ENCODE peak calls at places on chromosomes 16 and 17, in nine cellular contexts. One of them, this sample, is unnamed.

GRCh38 chr16:29926675-29927522 is 873 bp upstream of the KCTD13 start:
- DNase-seq in foreskin fibroblast: peak
- DNase-seq in sigmoid colon: peak
- DNase-seq in CD4-positive, alpha-beta T cell: no peak
- DNase-seq in psoas muscle: no peak
- DNase-seq in epithelial cell of esophagus: peak
- DNase-seq in Peyer's patch: no peak
- DNase-seq in WERI-Rb-1: peak
- DNase-seq in ovary: peak
- DNase-seq in this sample: no peak

GRCh38 chr17:63697341-63698286 is 2.3 kb downstream of the LIMD2 start:
- DNase-seq in foreskin fibroblast: peak
- DNase-seq in sigmoid colon: no peak
- DNase-seq in CD4-positive, alpha-beta T cell: peak
- DNase-seq in psoas muscle: peak
- DNase-seq in epithelial cell of esophagus: peak
- DNase-seq in Peyer's patch: peak
- DNase-seq in WERI-Rb-1: peak
- DNase-seq in ovary: no peak
- DNase-seq in this sample: no peak

GRCh38 chr17:47325176-47325575 is 1.4 kb downstream of the EFCAB13 start:
- DNase-seq in foreskin fibroblast: no peak
- DNase-seq in sigmoid colon: no peak
- DNase-seq in CD4-positive, alpha-beta T cell: no peak
- DNase-seq in psoas muscle: no peak
- DNase-seq in epithelial cell of esophagus: peak
- DNase-seq in Peyer's patch: no peak
- DNase-seq in WERI-Rb-1: no peak
- DNase-seq in ovary: no peak
- DNase-seq in this sample: no peak

GRCh38 chr17:63137163-63137562 is 171.1 kb downstream of the TANC2 start:
- DNase-seq in foreskin fibroblast: no peak
- DNase-seq in sigmoid colon: no peak
- DNase-seq in CD4-positive, alpha-beta T cell: no peak
- DNase-seq in psoas muscle: no peak
- DNase-seq in epithelial cell of esophagus: no peak
- DNase-seq in Peyer's patch: no peak
- DNase-seq in WERI-Rb-1: no peak
- DNase-seq in ovary: no peak
- DNase-seq in this sample: no peak

GRCh38 chr17:4014148-4014927 is 50.1 kb upstream of the ATP2A3 start:
- DNase-seq in foreskin fibroblast: no peak
- DNase-seq in sigmoid colon: no peak
- DNase-seq in CD4-positive, alpha-beta T cell: no peak
- DNase-seq in psoas muscle: no peak
- DNase-seq in epithelial cell of esophagus: no peak
- DNase-seq in Peyer's patch: no peak
- DNase-seq in WERI-Rb-1: no peak
- DNase-seq in ovary: no peak
- DNase-seq in this sample: no peak

GRCh38 chr16:19071811-19072777 is 4.7 kb downstream of the COQ7 start:
- DNase-seq in foreskin fibroblast: peak
- DNase-seq in sigmoid colon: no peak
- DNase-seq in CD4-positive, alpha-beta T cell: peak
- DNase-seq in psoas muscle: peak
- DNase-seq in epithelial cell of esophagus: peak
- DNase-seq in Peyer's patch: peak
- DNase-seq in WERI-Rb-1: peak
- DNase-seq in ovary: no peak
- DNase-seq in this sample: peak

GRCh38 chr16:31117384-31118222 is at the start of gene KAT8:
- DNase-seq in foreskin fibroblast: peak
- DNase-seq in sigmoid colon: peak
- DNase-seq in CD4-positive, alpha-beta T cell: peak
- DNase-seq in psoas muscle: peak
- DNase-seq in epithelial cell of esophagus: peak
- DNase-seq in Peyer's patch: peak
- DNase-seq in WERI-Rb-1: peak
- DNase-seq in ovary: peak
- DNase-seq in this sample: peak

GRCh38 chr16:67241008-67241900 is 6.0 kb downstream of the FHOD1 start:
- DNase-seq in foreskin fibroblast: peak
- DNase-seq in sigmoid colon: no peak
- DNase-seq in CD4-positive, alpha-beta T cell: no peak
- DNase-seq in psoas muscle: peak
- DNase-seq in epithelial cell of esophagus: peak
- DNase-seq in Peyer's patch: no peak
- DNase-seq in WERI-Rb-1: no peak
- DNase-seq in ovary: no peak
- DNase-seq in this sample: no peak

GRCh38 chr17:44033841-44034408 is 19.2 kb upstream of the TMEM101 start:
- DNase-seq in foreskin fibroblast: no peak
- DNase-seq in sigmoid colon: no peak
- DNase-seq in CD4-positive, alpha-beta T cell: no peak
- DNase-seq in psoas muscle: no peak
- DNase-seq in epithelial cell of esophagus: no peak
- DNase-seq in Peyer's patch: no peak
- DNase-seq in WERI-Rb-1: no peak
- DNase-seq in ovary: no peak
- DNase-seq in this sample: no peak

GRCh38 chr16:48014349-48015135 is 141.3 kb downstream of the ABCC12 start:
- DNase-seq in foreskin fibroblast: no peak
- DNase-seq in sigmoid colon: no peak
- DNase-seq in CD4-positive, alpha-beta T cell: no peak
- DNase-seq in psoas muscle: no peak
- DNase-seq in epithelial cell of esophagus: peak
- DNase-seq in Peyer's patch: no peak
- DNase-seq in WERI-Rb-1: no peak
- DNase-seq in ovary: no peak
- DNase-seq in this sample: no peak

GRCh38 chr17:2259769-2260536 is 43.6 kb downstream of the SMG6 start:
- DNase-seq in foreskin fibroblast: peak
- DNase-seq in sigmoid colon: peak
- DNase-seq in CD4-positive, alpha-beta T cell: peak
- DNase-seq in psoas muscle: no peak
- DNase-seq in epithelial cell of esophagus: no peak
- DNase-seq in Peyer's patch: peak
- DNase-seq in WERI-Rb-1: no peak
- DNase-seq in ovary: no peak
- DNase-seq in this sample: no peak

GRCh38 chr16:75764154-75764768 is 38.0 kb upstream of the CPHXL start:
- DNase-seq in foreskin fibroblast: peak
- DNase-seq in sigmoid colon: peak
- DNase-seq in CD4-positive, alpha-beta T cell: peak
- DNase-seq in psoas muscle: no peak
- DNase-seq in epithelial cell of esophagus: peak
- DNase-seq in Peyer's patch: peak
- DNase-seq in WERI-Rb-1: peak
- DNase-seq in ovary: peak
- DNase-seq in this sample: peak

GRCh38 chr17:61149862-61150362 is 249.7 kb upstream of the TBX2 start:
- DNase-seq in foreskin fibroblast: no peak
- DNase-seq in sigmoid colon: no peak
- DNase-seq in CD4-positive, alpha-beta T cell: no peak
- DNase-seq in psoas muscle: no peak
- DNase-seq in epithelial cell of esophagus: no peak
- DNase-seq in Peyer's patch: no peak
- DNase-seq in WERI-Rb-1: no peak
- DNase-seq in ovary: no peak
- DNase-seq in this sample: no peak

GRCh38 chr16:19912445-19913305 is 28.0 kb upstream of the GPRC5B start:
- DNase-seq in foreskin fibroblast: peak
- DNase-seq in sigmoid colon: no peak
- DNase-seq in CD4-positive, alpha-beta T cell: no peak
- DNase-seq in psoas muscle: no peak
- DNase-seq in epithelial cell of esophagus: peak
- DNase-seq in Peyer's patch: no peak
- DNase-seq in WERI-Rb-1: no peak
- DNase-seq in ovary: no peak
- DNase-seq in this sample: no peak

GRCh38 chr16:20918486-20919239 is 18.1 kb downstream of the LYRM1 start:
- DNase-seq in foreskin fibroblast: peak
- DNase-seq in sigmoid colon: peak
- DNase-seq in CD4-positive, alpha-beta T cell: no peak
- DNase-seq in psoas muscle: peak
- DNase-seq in epithelial cell of esophagus: peak
- DNase-seq in Peyer's patch: no peak
- DNase-seq in WERI-Rb-1: no peak
- DNase-seq in ovary: no peak
- DNase-seq in this sample: no peak

GRCh38 chr16:6165330-6165984 is 1067.9 kb upstream of the EEF2KMT start:
- DNase-seq in foreskin fibroblast: peak
- DNase-seq in sigmoid colon: no peak
- DNase-seq in CD4-positive, alpha-beta T cell: no peak
- DNase-seq in psoas muscle: no peak
- DNase-seq in epithelial cell of esophagus: peak
- DNase-seq in Peyer's patch: no peak
- DNase-seq in WERI-Rb-1: no peak
- DNase-seq in ovary: no peak
- DNase-seq in this sample: no peak

GRCh38 chr17:7748098-7748775 is 30.7 kb downstream of the DNAH2 start:
- DNase-seq in foreskin fibroblast: peak
- DNase-seq in sigmoid colon: peak
- DNase-seq in CD4-positive, alpha-beta T cell: no peak
- DNase-seq in psoas muscle: no peak
- DNase-seq in epithelial cell of esophagus: no peak
- DNase-seq in Peyer's patch: no peak
- DNase-seq in WERI-Rb-1: no peak
- DNase-seq in ovary: no peak
- DNase-seq in this sample: no peak

DNA sequence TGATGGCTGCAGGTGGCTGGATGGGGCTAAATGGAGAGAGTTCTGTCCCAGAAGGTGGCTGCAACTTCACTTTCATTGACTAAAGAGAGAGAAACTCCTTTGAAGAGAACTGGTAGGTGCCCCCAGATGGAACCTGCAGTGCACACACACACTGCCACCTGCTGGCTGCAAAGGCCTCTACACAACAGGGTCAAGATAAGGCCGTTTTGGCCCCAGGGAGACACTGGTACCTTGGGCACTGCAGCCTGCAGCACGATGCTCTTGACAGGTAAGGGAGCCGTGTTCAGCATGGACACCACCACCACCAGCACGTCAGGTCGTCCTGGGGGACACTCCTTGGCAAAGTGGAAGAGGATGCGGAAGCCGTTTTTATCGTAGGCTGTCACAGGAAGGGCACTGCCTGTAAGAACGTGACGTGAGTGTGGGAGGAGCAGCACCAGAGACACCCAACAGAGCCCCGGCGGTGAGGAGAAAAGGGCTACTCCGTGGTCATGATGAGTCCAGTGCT is 22.7 kb downstream of the GGA3 start:
- DNase-seq in foreskin fibroblast: peak
- DNase-seq in sigmoid colon: no peak
- DNase-seq in CD4-positive, alpha-beta T cell: peak
- DNase-seq in psoas muscle: peak
- DNase-seq in epithelial cell of esophagus: peak
- DNase-seq in Peyer's patch: peak
- DNase-seq in WERI-Rb-1: peak
- DNase-seq in ovary: peak
- DNase-seq in this sample: peak
- TF ChIP-seq CTCF in foreskin fibroblast: peak
- TF ChIP-seq CTCF in sigmoid colon: peak
- TF ChIP-seq CTCF in CD4-positive, alpha-beta T cell: peak
- TF ChIP-seq CTCF in psoas muscle: peak
- TF ChIP-seq CTCF in epithelial cell of esophagus: peak
- TF ChIP-seq CTCF in Peyer's patch: peak
- TF ChIP-seq CTCF in WERI-Rb-1: peak
- TF ChIP-seq CTCF in ovary: peak
- TF ChIP-seq CTCF in this sample: peak

DNA sequence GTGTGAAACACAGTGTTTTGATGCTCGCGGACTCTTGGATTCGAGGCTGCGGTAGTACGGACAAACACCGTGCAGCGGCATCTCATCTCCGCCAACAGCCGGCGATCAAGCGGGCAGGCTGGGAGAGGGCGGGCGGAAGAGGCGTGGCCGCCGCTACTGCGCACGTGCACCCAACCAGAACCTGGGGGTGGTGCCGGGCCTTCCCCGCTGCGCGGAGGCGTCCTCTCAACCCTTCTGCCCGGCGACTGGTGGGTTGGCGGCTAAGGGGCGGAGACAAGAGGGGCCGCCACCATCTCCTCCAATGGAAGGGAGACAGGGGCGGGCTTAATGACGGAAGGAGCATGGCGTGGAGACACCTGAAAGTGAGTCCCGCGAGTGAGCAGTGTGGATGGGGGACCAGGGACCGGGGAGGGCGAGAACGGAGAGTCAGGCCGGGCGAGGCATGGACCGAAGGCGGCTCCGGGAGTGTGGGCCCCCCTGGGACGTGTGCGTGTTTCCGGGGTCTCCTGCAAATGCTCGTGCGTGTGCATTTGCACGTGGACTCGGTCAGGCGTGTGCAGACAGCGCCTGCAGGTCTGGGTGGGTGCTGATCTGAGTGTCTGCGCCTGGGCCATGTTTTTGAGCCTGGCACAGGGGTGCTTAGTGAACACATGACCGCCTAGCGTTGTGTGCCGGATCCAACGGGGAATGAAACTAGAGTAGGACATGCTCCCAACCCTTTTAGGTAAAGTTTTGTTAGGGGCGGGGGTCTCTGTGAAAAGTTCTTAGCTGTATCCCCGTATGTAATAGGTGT is at the start of gene DHODH:
- DNase-seq in foreskin fibroblast: peak
- DNase-seq in sigmoid colon: peak
- DNase-seq in CD4-positive, alpha-beta T cell: peak
- DNase-seq in psoas muscle: peak
- DNase-seq in epithelial cell of esophagus: peak
- DNase-seq in Peyer's patch: peak
- DNase-seq in WERI-Rb-1: peak
- DNase-seq in ovary: peak
- DNase-seq in this sample: peak
- TF ChIP-seq CTCF in foreskin fibroblast: peak
- TF ChIP-seq CTCF in sigmoid colon: no peak
- TF ChIP-seq CTCF in CD4-positive, alpha-beta T cell: no peak
- TF ChIP-seq CTCF in psoas muscle: no peak
- TF ChIP-seq CTCF in epithelial cell of esophagus: no peak
- TF ChIP-seq CTCF in Peyer's patch: no peak
- TF ChIP-seq CTCF in WERI-Rb-1: peak
- TF ChIP-seq CTCF in ovary: no peak
- TF ChIP-seq CTCF in this sample: no peak

GRCh38 chr17:50380369-50381259 is 7.6 kb downstream of the EME1 start:
- DNase-seq in foreskin fibroblast: peak
- DNase-seq in sigmoid colon: no peak
- DNase-seq in CD4-positive, alpha-beta T cell: no peak
- DNase-seq in psoas muscle: no peak
- DNase-seq in epithelial cell of esophagus: no peak
- DNase-seq in Peyer's patch: no peak
- DNase-seq in WERI-Rb-1: no peak
- DNase-seq in ovary: no peak
- DNase-seq in this sample: no peak
- TF ChIP-seq CTCF in foreskin fibroblast: no peak
- TF ChIP-seq CTCF in sigmoid colon: no peak
- TF ChIP-seq CTCF in CD4-positive, alpha-beta T cell: no peak
- TF ChIP-seq CTCF in psoas muscle: no peak
- TF ChIP-seq CTCF in epithelial cell of esophagus: peak
- TF ChIP-seq CTCF in Peyer's patch: no peak
- TF ChIP-seq CTCF in WERI-Rb-1: peak
- TF ChIP-seq CTCF in ovary: no peak
- TF ChIP-seq CTCF in this sample: no peak

DNA sequence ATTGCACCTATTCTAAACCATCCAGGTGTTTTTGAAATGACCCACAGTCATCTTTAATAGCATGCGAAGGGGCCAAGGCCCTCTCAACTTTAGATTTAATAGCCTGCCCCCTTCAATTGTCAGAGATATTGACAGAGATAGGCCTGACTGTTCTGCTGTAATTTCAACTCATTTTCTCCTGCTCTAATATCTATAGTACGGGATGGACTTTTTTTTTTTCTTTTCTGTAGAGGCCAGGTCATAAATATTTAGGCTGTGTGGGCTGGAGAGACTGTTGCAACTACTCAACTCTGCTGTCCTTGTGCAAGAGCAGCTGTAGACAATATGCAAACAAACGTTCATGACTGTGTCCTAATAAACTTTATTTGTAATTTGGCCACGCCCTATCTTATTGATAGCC is 24.7 kb upstream of the KRT20 start:
- DNase-seq in foreskin fibroblast: peak
- DNase-seq in sigmoid colon: no peak
- DNase-seq in CD4-positive, alpha-beta T cell: no peak
- DNase-seq in psoas muscle: no peak
- DNase-seq in epithelial cell of esophagus: peak
- DNase-seq in Peyer's patch: no peak
- DNase-seq in WERI-Rb-1: no peak
- DNase-seq in ovary: no peak
- DNase-seq in this sample: no peak
- TF ChIP-seq CTCF in foreskin fibroblast: no peak
- TF ChIP-seq CTCF in sigmoid colon: no peak
- TF ChIP-seq CTCF in CD4-positive, alpha-beta T cell: no peak
- TF ChIP-seq CTCF in psoas muscle: no peak
- TF ChIP-seq CTCF in epithelial cell of esophagus: no peak
- TF ChIP-seq CTCF in Peyer's patch: no peak
- TF ChIP-seq CTCF in WERI-Rb-1: no peak
- TF ChIP-seq CTCF in ovary: no peak
- TF ChIP-seq CTCF in this sample: no peak